ENCODE peak calls at places on chromosomes 13 and 19, in nine cellular contexts. Z, I, R, Q, S, M, C, V and F are unnamed samples.

GRCh38 chr13:87274209-87274819 is 396.9 kb upstream of the SLITRK5 start:
- DNase-seq in V (no peak), I (no peak), M (no peak), S (peak; percentile 50), Q (peak; percentile 33), R (peak; percentile 77), C (peak; percentile 7), Z (no peak), F (no peak)

GRCh38 chr13:37319041-37319443 is 213.6 kb upstream of the CSNK1A1L start:
- DNase-seq in C (no peak), S (peak; percentile 83), Q (no peak), Z (no peak), I (peak; percentile 17), R (no peak), V (no peak), M (no peak), F (no peak)

GRCh38 chr19:18157465-18158063 is 4.6 kb downstream of the PIK3R2 start:
- DNase-seq in R (no peak), V (no peak), M (no peak), Q (no peak), C (no peak), Z (no peak), I (no peak), S (no peak), F (no peak)

GRCh38 chr19:49669511-49669910 is 3.8 kb downstream of the BCL2L12 start:
- DNase-seq in R (no peak), Q (no peak), C (no peak), S (no peak), V (no peak), I (no peak), Z (no peak), M (no peak), F (no peak)

GRCh38 chr13:48561461-48562224 is 28.8 kb upstream of the RCBTB2 start:
- DNase-seq in M (no peak), C (no peak), I (no peak), S (no peak), V (no peak), R (no peak), Q (no peak), Z (no peak), F (no peak)

GRCh38 chr13:106471957-106472543 is 63.4 kb downstream of the EFNB2 start:
- DNase-seq in I (peak; percentile 85), Z (peak; percentile 68), R (peak; percentile 89), Q (no peak), V (peak; percentile 43), M (no peak), C (no peak), S (peak; percentile 88), F (no peak)

GRCh38 chr19:38158730-38159129 is 65.3 kb downstream of the DPF1 start:
- DNase-seq in V (no peak), C (no peak), S (no peak), I (no peak), Q (no peak), Z (no peak), M (no peak), R (no peak), F (no peak)

GRCh38 chr19:41548954-41549688 is 26.8 kb upstream of the CEACAM21 start:
- DNase-seq in S (no peak), Z (peak; percentile 43), Q (no peak), C (peak; percentile 65), I (no peak), V (no peak), R (no peak), M (peak; percentile 65), F (no peak)

GRCh38 chr13:43783820-43784219 is 3.0 kb downstream of the ENOX1 start:
- DNase-seq in S (peak; percentile 23), V (no peak), C (no peak), I (peak; percentile 60), Z (no peak), Q (no peak), R (no peak), M (no peak), F (no peak)

GRCh38 chr19:44816301-44816700 is 7.4 kb downstream of the BCAM start:
- DNase-seq in Z (no peak), C (no peak), I (no peak), M (no peak), Q (no peak), R (no peak), S (no peak), V (no peak), F (no peak)

GRCh38 chr19:29084266-29084665 is 128.7 kb downstream of the UQCRFS1 start:
- DNase-seq in Z (no peak), V (no peak), C (no peak), M (no peak), I (peak; percentile 22), Q (peak; percentile 19), S (no peak), R (peak; percentile 5), F (no peak)
- TF ChIP-seq CTCF in Z (no peak), V (no peak), C (no peak), M (no peak), I (peak; percentile 76), Q (peak; percentile 61), S (no peak), R (peak; percentile 12), F (peak; percentile 62)

GRCh38 chr13:44819245-44819644 is 170.0 kb downstream of the NUFIP1 start:
- DNase-seq in R (no peak), C (no peak), I (peak; percentile 66), Z (no peak), M (no peak), Q (no peak), S (peak; percentile 76), V (no peak), F (no peak)

GRCh38 chr13:44819762-44820161 is 169.5 kb downstream of the NUFIP1 start:
- DNase-seq in Q (no peak), R (no peak), V (no peak), C (no peak), S (peak; percentile 54), M (no peak), I (no peak), Z (no peak), F (no peak)

GRCh38 chr13:44818016-44818415 is 171.3 kb downstream of the NUFIP1 start:
- DNase-seq in I (no peak), V (no peak), M (no peak), S (no peak), Q (no peak), C (no peak), Z (no peak), R (no peak), F (no peak)

GRCh38 chr13:44816701-44817684 is 172.3 kb downstream of the NUFIP1 start:
- DNase-seq in V (no peak), R (no peak), M (no peak), S (no peak), I (peak; percentile 62), C (no peak), Z (no peak), Q (no peak), F (no peak)

DNA sequence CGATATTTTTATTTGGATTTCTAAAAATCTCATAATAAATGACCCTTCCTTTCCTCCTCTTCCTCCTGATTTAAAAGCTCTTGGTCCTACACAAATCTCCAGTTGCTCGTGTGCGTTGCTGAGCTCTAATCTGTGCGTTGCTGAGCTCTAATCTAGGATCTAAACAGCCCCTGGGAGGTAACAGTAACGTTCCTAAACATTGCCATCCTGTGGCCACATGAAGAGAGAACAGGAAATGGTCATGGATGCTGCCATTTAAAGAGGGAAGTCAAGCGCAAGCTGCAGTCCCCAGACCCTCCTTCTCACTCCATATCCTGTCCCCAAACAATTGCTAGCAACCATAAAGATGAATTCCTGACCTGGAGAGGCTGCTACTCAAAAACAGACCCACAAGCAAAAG is 170.8 kb downstream of the NUFIP1 start:
- DNase-seq in S (peak; percentile 40), I (peak; percentile 13), R (peak; percentile 20), Q (no peak), Z (no peak), V (no peak), C (no peak), M (no peak), F (no peak)
- TF ChIP-seq CTCF in S (peak; percentile 40), I (peak; percentile 53), R (peak; percentile 21), Q (peak; percentile 45), Z (peak; percentile 9), V (no peak), C (no peak), M (no peak), F (peak; percentile 48)

GRCh38 chr19:13429563-13429962 is 76.7 kb downstream of the CACNA1A start:
- DNase-seq in R (no peak), V (no peak), Q (no peak), I (no peak), S (no peak), C (no peak), Z (no peak), M (no peak), F (no peak)
- TF ChIP-seq CTCF in R (no peak), V (no peak), Q (no peak), I (no peak), S (no peak), C (no peak), Z (no peak), M (no peak), F (no peak)

GRCh38 chr19:28020631-28021315 is 1192.2 kb downstream of the UQCRFS1 start:
- DNase-seq in R (no peak), S (no peak), C (no peak), I (no peak), Z (no peak), Q (no peak), M (no peak), V (no peak), F (no peak)
- TF ChIP-seq CTCF in R (no peak), S (no peak), C (no peak), I (no peak), Z (no peak), Q (no peak), M (no peak), V (no peak), F (no peak)

GRCh38 chr13:26219726-26220125 is 2.4 kb downstream of the RNF6 start:
- DNase-seq in C (no peak), V (no peak), I (peak; percentile 31), R (no peak), S (peak; percentile 11), Q (no peak), M (no peak), Z (no peak), F (no peak)

GRCh38 chr13:26221721-26222522 is at the start of gene RNF6:
- DNase-seq in V (peak; percentile 92), M (peak; percentile 92), I (peak; percentile 98), S (peak; percentile 99), R (peak; percentile 95), Q (peak; percentile 78), Z (peak; percentile 96), C (peak; percentile 97), F (peak; percentile 86)

GRCh38 chr13:26220575-26220974 is 1.5 kb downstream of the RNF6 start:
- DNase-seq in C (no peak), I (peak; percentile 48), S (peak; percentile 50), R (no peak), Z (no peak), V (no peak), Q (no peak), M (no peak), F (no peak)

GRCh38 chr13:26221399-26221720 is 754 bp downstream of the RNF6 start:
- DNase-seq in Z (no peak), M (no peak), V (no peak), Q (no peak), S (no peak), I (no peak), R (no peak), C (no peak), F (no peak)

GRCh38 chr13:26222523-26223046 is 471 bp upstream of the RNF6 start:
- DNase-seq in S (no peak), M (peak; percentile 23), C (no peak), I (no peak), Z (no peak), V (no peak), R (no peak), Q (no peak), F (no peak)
- TF ChIP-seq CTCF in S (no peak), M (no peak), C (no peak), I (peak; percentile 1), Z (no peak), V (no peak), R (no peak), Q (no peak), F (no peak)